ENCODE peak calls at places on chromosomes 2 and 18, in seven cellular contexts. J is stomach, C is HL-60, W is Panc1, Z is GM12891, D is HCT116, V is GM12892. U is an unnamed sample.

GRCh38 chr2:188811522-188811921 is 162.7 kb upstream of the COL3A1 start:
- DNase-seq in J (no peak), D (no peak), V (no peak), Z (no peak), C (no peak), W (no peak), U (no peak)

GRCh38 chr2:172484253-172484652 is 56.9 kb downstream of the ITGA6 start:
- DNase-seq in D (no peak), Z (no peak), J (no peak), W (no peak), V (no peak), C (peak; percentile 22), U (no peak)

GRCh38 chr18:44627245-44627644 is 53.4 kb upstream of the SETBP1 start:
- DNase-seq in C (no peak), D (no peak), V (no peak), W (no peak), Z (no peak), J (no peak), U (no peak)

GRCh38 chr18:28174181-28174906 is 2.6 kb downstream of the CDH2 start:
- DNase-seq in V (no peak), D (no peak), Z (no peak), C (no peak), J (no peak), W (no peak), U (no peak)

GRCh38 chr2:223072826-223073225 is 20.8 kb downstream of the KCNE4 start:
- DNase-seq in V (no peak), W (no peak), D (no peak), C (no peak), J (no peak), Z (no peak), U (peak; percentile 24)

GRCh38 chr18:28458751-28459150 is 281.8 kb upstream of the CDH2 start:
- DNase-seq in C (no peak), V (no peak), D (no peak), Z (no peak), W (no peak), J (no peak), U (no peak)

GRCh38 chr2:232681527-232681926 is 15.6 kb upstream of the GIGYF2 start:
- DNase-seq in J (no peak), W (no peak), Z (no peak), C (no peak), V (no peak), D (no peak), U (no peak)

GRCh38 chr2:1638281-1638860 is 105.9 kb downstream of the PXDN start:
- DNase-seq in W (no peak), D (no peak), C (no peak), Z (no peak), J (no peak), V (no peak), U (no peak)

GRCh38 chr2:26615336-26616031 is 25.7 kb downstream of the CIB4 start:
- DNase-seq in J (no peak), C (no peak), D (peak; percentile 29), V (no peak), Z (no peak), W (no peak), U (no peak)

GRCh38 chr2:152369176-152369860 is 34.3 kb downstream of the FMNL2 start:
- DNase-seq in Z (no peak), V (no peak), J (no peak), W (no peak), C (no peak), D (no peak), U (no peak)

GRCh38 chr2:146081459-146081858 is 1561.5 kb upstream of the ZEB2 start:
- DNase-seq in J (no peak), V (no peak), W (no peak), D (no peak), Z (no peak), C (no peak), U (no peak)

GRCh38 chr18:56702946-56703345 is 51.8 kb downstream of the WDR7 start:
- DNase-seq in Z (no peak), C (peak; percentile 58), V (peak; percentile 2), W (peak; percentile 13), D (peak; percentile 58), J (no peak), U (no peak)

GRCh38 chr2:235793163-235793752 is 299.4 kb downstream of the AGAP1 start:
- DNase-seq in V (no peak), Z (no peak), D (no peak), J (no peak), W (no peak), C (no peak), U (no peak)

GRCh38 chr2:30267161-30267568 is 35.8 kb downstream of the LBH start:
- DNase-seq in D (no peak), C (no peak), J (no peak), W (no peak), V (no peak), Z (no peak), U (no peak)

GRCh38 chr2:176088048-176088936 is 4.2 kb upstream of the HOXD13 start:
- DNase-seq in W (no peak), D (peak; percentile 22), J (peak; percentile 54), V (no peak), C (peak; percentile 44), Z (peak; percentile 58), U (no peak)

GRCh38 chr2:207635468-207636200 is 10.4 kb upstream of the METTL21A start:
- DNase-seq in C (no peak), V (no peak), Z (no peak), W (no peak), J (no peak), D (no peak), U (no peak)

GRCh38 chr18:58785171-58785805 is 79.4 kb upstream of the ZNF532 start:
- DNase-seq in J (peak; percentile 43), C (no peak), W (peak; percentile 76), V (no peak), Z (no peak), D (peak; percentile 88), U (no peak)
- TF ChIP-seq POLR2AphosphoS5 in J (peak; percentile 16), C (no peak), W (no peak), V (no peak), Z (no peak), D (peak; percentile 61), U (no peak)

DNA sequence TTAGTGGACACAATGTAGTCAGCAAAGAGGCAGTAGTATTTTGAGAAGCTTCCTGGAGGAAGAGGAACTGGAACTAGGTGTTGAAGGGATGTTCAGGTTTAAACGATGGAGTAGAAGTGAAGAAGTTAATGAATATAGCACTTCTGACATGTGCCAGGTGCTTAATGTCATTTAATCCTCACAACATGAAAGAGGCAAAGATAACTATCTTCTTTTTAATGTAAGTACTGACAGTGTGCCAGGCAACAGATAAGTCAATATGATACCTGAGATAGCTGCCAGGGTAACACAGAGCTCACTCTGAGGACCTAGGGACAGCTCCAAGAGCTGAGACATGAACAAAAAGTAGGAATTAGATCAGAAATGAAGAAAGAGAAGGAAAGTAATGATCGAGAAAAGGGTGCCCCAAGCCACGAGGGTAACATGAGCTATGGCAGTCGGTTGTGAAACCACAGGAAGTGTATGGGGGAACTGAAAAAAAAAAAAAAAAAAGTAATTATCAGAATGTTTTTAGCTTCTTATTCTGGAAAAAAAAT is 140.7 kb downstream of the RNF144A start:
- DNase-seq in C (peak; percentile 61), W (no peak), Z (no peak), D (no peak), V (no peak), J (no peak), U (no peak)
- TF ChIP-seq POLR2AphosphoS5 in C (no peak), W (no peak), Z (no peak), D (no peak), V (no peak), J (no peak), U (no peak)

DNA sequence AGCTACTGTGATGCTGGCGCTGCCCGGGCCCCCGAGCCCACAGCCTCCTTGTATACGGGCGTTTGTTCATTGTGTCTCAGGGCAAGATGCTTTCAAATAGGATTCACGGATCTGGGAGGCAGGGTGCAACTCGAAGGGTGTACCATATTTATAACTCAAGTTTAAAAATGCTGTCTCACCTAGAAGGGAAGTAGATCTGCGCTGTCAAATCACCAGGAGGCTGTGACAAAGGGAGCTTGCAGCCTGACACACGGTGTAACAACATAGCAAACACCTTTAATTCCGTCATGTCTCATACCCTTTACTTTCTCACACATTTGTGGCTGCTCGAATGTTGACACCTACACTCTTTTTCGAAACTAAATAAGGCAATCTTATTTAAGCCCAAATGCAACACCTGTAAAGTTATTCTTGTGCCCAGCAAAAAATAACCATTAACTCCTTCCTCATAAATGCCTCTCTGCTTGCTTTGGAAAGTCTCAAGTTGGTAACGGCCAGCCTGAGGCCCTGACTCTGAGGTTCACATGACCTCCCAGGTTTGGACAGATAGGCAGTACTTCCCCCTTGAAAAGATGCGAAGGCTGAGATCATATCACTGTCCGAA is 11.7 kb downstream of the ZEB2 start:
- DNase-seq in W (no peak), D (no peak), Z (no peak), C (peak; percentile 65), V (no peak), J (no peak), U (no peak)
- TF ChIP-seq POLR2AphosphoS5 in W (no peak), D (no peak), Z (no peak), C (peak; percentile 68), V (no peak), J (no peak), U (no peak)

GRCh38 chr2:241542278-241542605 is 16.3 kb upstream of the BOK start:
- DNase-seq in C (no peak), W (no peak), D (no peak), V (no peak), Z (no peak), J (no peak), U (no peak)

GRCh38 chr2:241541564-241542277 is 16.8 kb upstream of the BOK start:
- DNase-seq in C (no peak), J (no peak), V (peak; percentile 19), D (no peak), Z (no peak), W (no peak), U (no peak)

GRCh38 chr2:241540391-241540765 is 18.2 kb upstream of the BOK start:
- DNase-seq in D (no peak), V (peak; percentile 15), J (no peak), W (no peak), C (no peak), Z (no peak), U (no peak)

GRCh38 chr2:241539616-241540374 is 18.8 kb upstream of the BOK start:
- DNase-seq in D (no peak), Z (no peak), J (no peak), V (peak; percentile 15), W (no peak), C (no peak), U (no peak)

DNA sequence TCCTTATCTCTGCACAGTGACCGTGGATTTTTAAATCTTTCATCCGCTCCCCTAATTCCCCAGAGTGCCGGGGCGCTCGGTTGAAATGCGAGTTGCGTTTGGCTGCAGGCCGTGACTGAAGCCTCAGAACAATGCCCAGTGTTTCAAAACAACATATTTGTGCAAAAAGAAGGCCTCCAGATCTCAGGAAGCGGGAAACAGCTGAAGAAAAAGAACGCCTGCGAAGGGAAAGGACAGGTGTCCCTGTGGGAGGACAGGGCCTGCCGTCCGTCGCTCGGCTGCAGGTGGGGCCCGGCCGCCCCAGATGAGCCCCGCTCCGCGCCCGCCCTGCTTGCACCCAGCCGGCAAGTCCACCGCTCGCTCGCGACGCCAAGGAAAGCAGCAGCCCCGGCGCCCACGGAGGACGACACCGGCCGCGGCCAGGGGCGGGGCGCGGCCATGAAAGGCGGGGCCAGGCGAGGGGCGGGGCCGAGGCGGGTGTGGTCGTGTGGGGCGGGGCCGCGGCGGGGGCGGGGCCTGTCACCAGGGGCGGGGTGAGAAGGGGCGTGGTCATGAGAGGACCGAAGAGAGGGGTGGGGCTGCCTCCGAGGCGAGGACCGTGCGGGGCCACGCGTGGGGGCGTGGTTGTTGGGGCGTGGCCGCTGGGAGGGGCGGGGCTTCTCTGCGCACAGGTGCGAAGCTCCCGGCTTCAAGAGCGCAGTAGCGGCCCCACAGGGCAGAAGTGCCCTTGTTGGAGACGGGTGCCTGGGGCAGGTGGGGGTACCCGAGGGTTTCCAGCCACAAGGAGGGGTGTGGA is 17.6 kb upstream of the BOK start:
- DNase-seq in C (no peak), Z (peak; percentile 84), J (peak; percentile 81), V (peak; percentile 62), D (peak; percentile 70), W (no peak), U (no peak)
- TF ChIP-seq POLR2AphosphoS5 in C (no peak), Z (no peak), J (no peak), V (no peak), D (peak; percentile 43), W (no peak), U (no peak)

U was measured in esophagus muscularis mucosa.